ENCODE peak calls at places on chromosomes 4 and X, in seven cellular contexts. X, K, J, P, G, A and B are unnamed samples. For H3K4me1, the result is how much of the 10 kb centered on the place peaks cover.

GRCh38 chr4:162011039-162011438 is 152.8 kb downstream of the FSTL5 start:
- DNase-seq in X (no peak), K (no peak), J (no peak), P (no peak), G (no peak), A (no peak), B (no peak)

GRCh38 chr4:113534698-113535097 is 226.8 kb downstream of the CAMK2D start:
- DNase-seq in X (no peak), K (no peak), J (no peak), P (no peak), G (no peak), A (no peak), B (no peak)

GRCh38 chr4:106287353-106287969 is 28.5 kb downstream of the TBCK start:
- DNase-seq in X (peak), K (peak), J (no peak), P (no peak), G (no peak), A (no peak), B (peak)

GRCh38 chr4:115489284-115489683 is 375.9 kb upstream of the NDST4 start:
- DNase-seq in X (no peak), K (no peak), J (no peak), P (no peak), G (no peak), A (no peak), B (no peak)

GRCh38 chrX:19865567-19866363 is 21.6 kb downstream of the SH3KBP1 start:
- DNase-seq in X (no peak), K (no peak), J (no peak), P (no peak), G (no peak), A (no peak), B (no peak)

GRCh38 chrX:136880003-136880451 is 498 bp downstream of the RBMX start:
- DNase-seq in X (no peak), K (peak), J (no peak), P (peak), G (peak), A (no peak), B (no peak)

GRCh38 chrX:155031657-155032056 is 5.0 kb downstream of the FUNDC2 start:
- DNase-seq in X (no peak), K (no peak), J (no peak), P (no peak), G (no peak), A (no peak), B (no peak)

GRCh38 chrX:107506596-107507031 is 57.2 kb downstream of the FRMPD3 start:
- DNase-seq in X (no peak), K (no peak), J (no peak), P (no peak), G (peak), A (no peak), B (no peak)

GRCh38 chr4:56804551-56804950 is 16.9 kb downstream of the SPINK2 start:
- DNase-seq in X (no peak), K (no peak), J (no peak), P (no peak), G (no peak), A (peak), B (no peak)

GRCh38 chrX:132614297-132614696 is 125.5 kb upstream of the MBNL3 start:
- DNase-seq in X (peak), K (no peak), J (no peak), P (no peak), G (no peak), A (no peak), B (no peak)

GRCh38 chr4:171170671-171171070 is 642.5 kb upstream of the GALNTL6 start:
- DNase-seq in X (no peak), K (no peak), J (no peak), P (no peak), G (no peak), A (no peak), B (no peak)

GRCh38 chrX:121641560-121641959 is 594.1 kb downstream of the GLUD2 start:
- DNase-seq in X (no peak), K (no peak), J (no peak), P (no peak), G (no peak), A (no peak), B (no peak)

GRCh38 chr4:31125496-31125895 is 405.3 kb downstream of the PCDH7 start:
- DNase-seq in X (no peak), K (no peak), J (no peak), P (no peak), G (no peak), A (no peak), B (no peak)

GRCh38 chr4:111934294-111934693 is 211.0 kb upstream of the FAM241A start:
- DNase-seq in X (no peak), K (no peak), J (no peak), P (no peak), G (no peak), A (no peak), B (no peak)

DNA sequence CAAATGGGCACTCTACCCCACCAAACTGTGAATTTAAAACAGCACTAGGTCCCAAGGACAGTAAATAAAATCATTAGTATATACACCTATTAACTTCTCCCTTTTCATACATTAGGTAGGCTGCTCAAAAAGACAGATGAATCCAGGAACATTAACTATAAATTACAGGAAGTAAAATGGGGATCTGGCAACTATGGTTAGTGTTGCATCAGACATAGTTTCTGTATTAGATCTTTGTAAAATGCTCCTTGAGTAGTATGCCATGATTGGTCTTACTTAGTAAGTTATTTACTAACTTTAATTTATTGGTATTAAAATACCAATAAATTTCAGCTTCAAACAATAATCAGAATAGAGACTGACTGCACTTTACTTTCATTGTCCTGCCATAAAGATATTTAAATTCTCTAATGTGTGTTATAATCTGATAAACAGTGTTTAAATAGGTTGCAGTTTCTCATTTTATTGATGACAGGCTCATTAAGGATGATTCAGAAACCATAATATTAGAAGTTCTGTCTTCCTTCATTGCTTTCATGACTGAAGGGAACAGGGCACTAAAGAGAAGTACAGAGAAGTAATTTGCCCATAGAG is 31.1 kb upstream of the WDR19 start:
- DNase-seq in X (no peak), K (no peak), J (no peak), P (no peak), G (peak), A (no peak), B (no peak)
- TF ChIP-seq MAX in X (no peak), K (no peak), J (no peak), P (no peak), G (no peak), A (no peak), B (no peak)

DNA sequence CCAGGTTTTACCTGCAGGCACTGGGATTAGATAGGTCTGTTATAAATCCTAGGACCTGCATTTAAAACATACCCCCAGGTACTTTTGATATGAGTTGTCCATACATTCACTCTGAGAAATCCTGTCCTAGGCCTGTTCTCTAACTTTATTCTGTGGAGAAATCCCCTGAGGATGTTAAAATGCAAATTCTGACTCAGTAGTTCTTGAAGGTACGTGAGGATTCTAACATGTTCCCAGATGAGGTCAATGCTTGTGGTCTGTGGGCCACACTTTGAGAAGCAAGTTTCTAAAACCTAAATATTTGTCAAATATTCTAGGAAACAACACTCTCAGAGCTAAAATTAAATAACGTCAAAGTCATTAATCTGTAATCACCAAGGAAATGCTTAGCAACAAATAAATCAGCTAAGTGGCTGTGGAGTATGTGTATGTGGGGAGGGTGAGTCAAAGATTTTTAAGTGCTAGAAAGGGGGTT is 101.3 kb upstream of the MAGEB16 start:
- DNase-seq in X (no peak), K (no peak), J (no peak), P (no peak), G (no peak), A (peak), B (no peak)
- H3K4me1 ChIP-seq in X (under half), K (under half), J (under half), P (under half), G (under half), A (under half), B (under half)

GRCh38 chr4:69878250-69878649 is 18.3 kb upstream of the SULT1E1 start:
- DNase-seq in X (no peak), K (no peak), J (no peak), P (no peak), G (no peak), A (no peak), B (no peak)

GRCh38 chr4:69881173-69881773 is 21.3 kb upstream of the SULT1E1 start:
- DNase-seq in X (peak), K (peak), J (peak), P (peak), G (peak), A (no peak), B (peak)

GRCh38 chr4:69882150-69882549 is 22.2 kb upstream of the SULT1E1 start:
- DNase-seq in X (no peak), K (no peak), J (no peak), P (no peak), G (no peak), A (no peak), B (no peak)
- H3K4me3 ChIP-seq in X (no peak), K (no peak), J (no peak), P (no peak), G (no peak), A (no peak), B (no peak)

DNA sequence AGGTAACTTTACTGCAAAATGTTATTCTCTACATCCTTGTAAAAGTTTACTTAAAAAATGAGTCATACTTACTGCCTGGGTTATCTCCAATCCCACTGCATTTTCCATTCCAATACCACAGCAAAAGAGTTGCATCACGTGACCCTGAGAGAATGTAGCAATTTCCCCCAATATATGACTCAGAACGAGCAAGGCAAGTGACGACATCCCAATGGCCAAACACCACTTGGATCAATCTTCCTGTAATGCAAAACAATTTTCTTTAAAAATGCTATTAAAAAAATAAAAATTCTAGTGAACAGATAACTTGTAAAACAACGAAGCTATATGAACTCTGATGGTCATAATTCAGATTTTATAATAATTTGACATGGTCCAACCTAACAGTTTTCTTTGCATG is 224.3 kb downstream of the DCLK2 start:
- DNase-seq in X (peak), K (peak), J (peak), P (peak), G (no peak), A (no peak), B (peak)
- TF ChIP-seq MAX in X (no peak), K (peak), J (no peak), P (no peak), G (peak), A (no peak), B (peak)

GRCh38 chr4:185680617-185681016 is 131.4 kb downstream of the SORBS2 start:
- DNase-seq in X (no peak), K (no peak), J (no peak), P (no peak), G (no peak), A (no peak), B (no peak)

GRCh38 chr4:185681604-185682003 is 130.4 kb downstream of the SORBS2 start:
- DNase-seq in X (no peak), K (no peak), J (no peak), P (no peak), G (no peak), A (no peak), B (no peak)

GRCh38 chr4:185682236-185682635 is 129.8 kb downstream of the SORBS2 start:
- DNase-seq in X (no peak), K (peak), J (no peak), P (no peak), G (no peak), A (no peak), B (peak)

GRCh38 chr4:185677915-185678314 is 134.1 kb downstream of the SORBS2 start:
- DNase-seq in X (no peak), K (no peak), J (no peak), P (no peak), G (no peak), A (no peak), B (no peak)

DNA sequence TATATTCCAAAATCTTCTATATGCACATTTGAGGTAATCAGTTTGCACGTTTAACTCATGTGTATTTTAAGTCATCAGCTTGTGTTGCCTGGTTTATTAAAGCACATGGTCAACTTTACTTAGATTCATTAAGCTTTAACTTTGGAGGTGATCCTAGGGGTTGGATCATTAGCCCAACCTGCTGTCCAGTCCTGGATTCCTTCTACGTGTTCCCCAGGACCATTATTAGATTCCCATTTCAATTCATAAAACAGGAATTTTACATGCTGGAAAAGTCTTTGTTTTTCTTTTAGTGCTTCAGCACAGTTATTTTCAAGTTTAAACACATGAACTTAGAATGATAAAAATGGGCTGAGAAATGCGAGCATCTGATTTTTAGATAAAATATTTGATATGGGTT is 132.5 kb downstream of the SORBS2 start:
- DNase-seq in X (no peak), K (no peak), J (no peak), P (no peak), G (no peak), A (no peak), B (no peak)
- H3K4me1 ChIP-seq in X (under half), K (under half), J (under half), P (under half), G (under half), A (under half), B (under half)

GRCh38 chr4:127709456-127709855 is 20.7 kb upstream of the SLC25A31 start:
- DNase-seq in X (no peak), K (no peak), J (no peak), P (no peak), G (no peak), A (no peak), B (no peak)

DNA sequence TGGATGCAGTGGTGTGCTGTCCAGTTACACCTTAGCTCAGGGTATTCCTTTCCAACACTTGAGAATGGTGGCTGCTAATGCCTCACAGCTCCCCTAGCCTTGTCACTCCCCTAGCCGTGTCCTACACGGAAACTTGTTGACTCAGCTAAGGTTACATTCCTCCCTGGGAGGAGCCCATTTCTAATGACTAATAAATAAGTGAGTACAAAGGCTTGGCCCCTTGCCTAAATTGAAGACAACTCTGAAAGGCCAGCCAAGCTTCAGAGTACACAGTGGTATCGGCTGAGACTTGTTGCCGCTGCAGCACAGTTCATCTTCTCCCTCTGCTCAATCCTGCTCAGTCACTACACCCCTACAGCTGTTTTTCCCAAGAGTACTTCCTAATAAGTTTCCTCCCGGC is 21.2 kb upstream of the SLC25A31 start:
- DNase-seq in X (peak), K (peak), J (peak), P (no peak), G (no peak), A (no peak), B (peak)
- H3K4me3 ChIP-seq in X (no peak), K (no peak), J (no peak), P (no peak), G (no peak), A (no peak), B (no peak)

DNA sequence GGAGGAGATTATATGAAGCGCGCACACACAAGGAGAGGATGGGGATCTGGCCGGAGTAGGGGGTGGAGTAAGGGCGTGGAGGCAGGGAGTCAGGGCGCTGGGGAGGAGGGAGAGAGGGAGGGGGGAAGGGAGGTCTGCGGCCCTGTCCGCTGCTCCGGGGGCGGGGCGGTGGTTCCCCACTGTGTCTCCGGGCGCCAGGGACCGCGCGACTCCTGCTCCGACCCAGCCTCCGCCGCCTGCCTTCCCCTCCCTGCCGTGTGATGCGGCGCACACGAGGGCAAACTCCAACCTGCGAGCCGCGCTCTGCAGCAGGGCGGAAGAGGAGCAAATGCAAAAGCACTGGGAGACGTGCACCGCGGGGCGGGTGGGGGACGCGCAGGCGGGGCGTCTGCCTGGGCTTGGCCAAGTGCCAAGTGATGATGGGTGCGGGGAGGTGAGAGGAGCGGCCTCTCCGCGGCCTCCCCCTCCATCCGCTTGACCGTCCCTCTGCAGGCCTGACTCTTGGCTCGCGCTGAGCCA is at the start of gene DCHS2:
- DNase-seq in X (peak), K (peak), J (no peak), P (peak), G (peak), A (no peak), B (no peak)
- TF ChIP-seq MAX in X (peak), K (no peak), J (no peak), P (peak), G (no peak), A (no peak), B (no peak)

DNA sequence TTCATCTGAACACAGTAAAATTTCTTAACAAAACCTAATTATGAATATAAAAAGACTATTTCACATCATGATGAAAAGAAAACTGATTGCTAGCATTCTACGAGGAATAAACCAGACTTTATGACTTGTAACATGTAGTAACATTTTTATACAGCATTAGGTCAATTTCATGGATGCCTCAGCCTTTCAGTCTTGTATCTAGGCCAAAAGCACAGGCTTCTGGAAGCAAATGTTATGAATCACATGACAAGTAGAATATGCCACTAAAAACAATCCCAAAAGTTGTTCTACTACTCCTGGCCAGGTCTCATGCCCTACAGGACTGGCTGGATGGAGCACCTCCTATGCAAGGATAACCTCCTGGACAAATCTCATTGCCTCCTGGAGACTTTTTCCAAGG is 101.2 kb downstream of the ARHGAP6 start:
- DNase-seq in X (no peak), K (no peak), J (no peak), P (no peak), G (no peak), A (no peak), B (no peak)
- H3K4me1 ChIP-seq in X (under half), K (under half), J (under half), P (under half), G (under half), A (under half), B (under half)

GRCh38 chrX:85611926-85612325 is 232.5 kb upstream of the POF1B start:
- DNase-seq in X (no peak), K (peak), J (no peak), P (no peak), G (peak), A (no peak), B (peak)
- H3K4me3 ChIP-seq in X (no peak), K (no peak), J (no peak), P (no peak), G (no peak), A (no peak), B (no peak)